ENCODE peak calls at places on chromosomes 5 and 9, in six cellular contexts. Z is AG04449, R is GM20000, B is fibroblast of pulmonary artery, S is BJ, X is transverse colon. C is an unnamed sample.
A peak's percentile ranks its signal among the peaks of the same experiment; 100 is the strongest.

GRCh38 chr5:172902497-172903472 is 56.4 kb upstream of the RPL26L1 start:
- DNase-seq in Z (peak; percentile 99), B (peak; percentile 94), R (no peak), X (peak; percentile 78), S (peak; percentile 97), C (peak; percentile 97)

GRCh38 chr9:112198646-112199045 is 23.5 kb upstream of the SUSD1 start:
- DNase-seq in R (no peak), S (no peak), B (no peak), Z (no peak), X (peak; percentile 29), C (no peak)

GRCh38 chr9:112299514-112299913 is 33.9 kb downstream of the PTBP3 start:
- DNase-seq in Z (no peak), R (no peak), S (no peak), X (no peak), B (peak; percentile 79), C (peak; percentile 43)

GRCh38 chr9:5552301-5552700 is 42.0 kb downstream of the PDCD1LG2 start:
- DNase-seq in X (no peak), R (no peak), Z (no peak), B (no peak), S (no peak), C (peak; percentile 28)

GRCh38 chr5:157828949-157829639 is 29.9 kb downstream of the CLINT1 start:
- DNase-seq in X (no peak), R (peak; percentile 16), B (no peak), S (no peak), Z (no peak), C (no peak)

GRCh38 chr5:313265-313664 is 8.2 kb upstream of the AHRR start:
- DNase-seq in Z (no peak), B (no peak), X (no peak), S (no peak), R (no peak), C (no peak)

GRCh38 chr9:112224401-112225289 is 49.5 kb upstream of the SUSD1 start:
- DNase-seq in S (no peak), Z (no peak), X (no peak), B (peak; percentile 22), R (peak; percentile 10), C (peak; percentile 85)

GRCh38 chr5:103117471-103117991 is 2.4 kb downstream of the GIN1 start:
- DNase-seq in B (no peak), R (no peak), S (no peak), Z (no peak), X (no peak), C (no peak)

GRCh38 chr5:181260720-181261319 is at the start of gene TRIM52:
- DNase-seq in B (peak; percentile 88), R (peak; percentile 92), S (peak; percentile 35), X (peak; percentile 93), Z (peak; percentile 44), C (peak; percentile 82)

GRCh38 chr9:78918976-78919375 is 622.1 kb downstream of the PSAT1 start:
- DNase-seq in X (no peak), R (no peak), S (no peak), B (no peak), Z (no peak), C (no peak)

GRCh38 chr5:2021484-2022176 is 138.9 kb upstream of the IRX4 start:
- DNase-seq in X (no peak), S (no peak), R (no peak), Z (no peak), B (no peak), C (no peak)

GRCh38 chr9:21796768-21797167 is 5.7 kb upstream of the MTAP start:
- DNase-seq in S (no peak), Z (no peak), X (no peak), B (peak; percentile 49), R (no peak), C (no peak)

GRCh38 chr9:17609312-17610005 is 30.6 kb downstream of the SH3GL2 start:
- DNase-seq in S (no peak), R (no peak), Z (no peak), X (no peak), B (no peak), C (no peak)

GRCh38 chr5:158074992-158075769 is 216.2 kb upstream of the CLINT1 start:
- DNase-seq in Z (peak; percentile 19), B (peak; percentile 80), R (peak; percentile 65), S (no peak), X (peak; percentile 57), C (peak; percentile 90)

GRCh38 chr5:63928451-63928850 is 33.8 kb downstream of the HTR1A start:
- DNase-seq in B (no peak), X (no peak), S (no peak), R (no peak), Z (no peak), C (no peak)

GRCh38 chr9:61666849-61667371 is 477.1 kb downstream of the SPATA31A7 start:
- DNase-seq in Z (no peak), R (no peak), X (peak; percentile 2), B (no peak), S (no peak), C (no peak)

GRCh38 chr9:73824671-73825070 is 672.5 kb upstream of the RORB start:
- DNase-seq in Z (no peak), B (no peak), X (no peak), R (no peak), S (no peak), C (no peak)

GRCh38 chr5:1521671-1522600 is 1.8 kb downstream of the LPCAT1 start:
- DNase-seq in S (no peak), R (no peak), B (peak; percentile 70), Z (peak; percentile 24), X (peak; percentile 7), C (peak; percentile 81)

GRCh38 chr5:154309805-154310204 is 119.3 kb downstream of the GALNT10 start:
- DNase-seq in X (no peak), B (peak; percentile 29), S (no peak), Z (no peak), R (no peak), C (peak; percentile 55)

GRCh38 chr9:85142461-85143401 is 473.2 kb downstream of the NTRK2 start:
- DNase-seq in S (no peak), B (peak; percentile 3), Z (no peak), X (peak; percentile 29), R (peak; percentile 46), C (no peak)

GRCh38 chr9:2545881-2546490 is 75.6 kb upstream of the VLDLR start:
- DNase-seq in X (no peak), B (no peak), R (no peak), Z (no peak), S (no peak), C (no peak)

GRCh38 chr9:3936520-3937235 is 363.2 kb downstream of the GLIS3 start:
- DNase-seq in Z (no peak), S (no peak), R (no peak), X (no peak), B (peak; percentile 29), C (no peak)

GRCh38 chr5:148179234-148179824 is 11.0 kb downstream of the SPINK14 start:
- DNase-seq in Z (peak; percentile 5), S (peak; percentile 3), X (no peak), R (peak; percentile 8), B (peak; percentile 82), C (peak; percentile 30)

GRCh38 chr5:2759091-2759490 is 7.6 kb upstream of the IRX2 start:
- DNase-seq in R (no peak), X (no peak), Z (no peak), B (no peak), S (no peak), C (no peak)

GRCh38 chr9:1311462-1312042 is 261.4 kb downstream of the DMRT2 start:
- DNase-seq in X (no peak), B (no peak), R (no peak), S (no peak), Z (no peak), C (no peak)

GRCh38 chr5:129125819-129126218 is 31.3 kb downstream of the ISOC1 start:
- DNase-seq in Z (no peak), R (peak; percentile 30), B (no peak), X (no peak), S (no peak), C (no peak)
- TF ChIP-seq CTCF in Z (no peak), R (no peak), B (peak; percentile 0), X (no peak), S (no peak), C (peak; percentile 15)

GRCh38 chr9:97895695-97896332 is 26.5 kb downstream of the TRMO start:
- DNase-seq in B (no peak), Z (no peak), S (no peak), R (no peak), X (no peak), C (peak; percentile 31)

GRCh38 chr9:97891736-97892135 is 30.6 kb downstream of the TRMO start:
- DNase-seq in X (no peak), S (no peak), B (no peak), R (no peak), Z (no peak), C (no peak)

GRCh38 chr9:97889941-97890557 is 32.3 kb downstream of the TRMO start:
- DNase-seq in Z (no peak), S (no peak), B (no peak), X (peak; percentile 37), R (peak; percentile 67), C (no peak)
- TF ChIP-seq CTCF in Z (peak; percentile 32), S (peak; percentile 63), B (peak; percentile 67), X (peak; percentile 49), R (peak; percentile 78), C (peak; percentile 83)

GRCh38 chr9:29211681-29212589 is 1638.7 kb upstream of the C9orf72 start:
- DNase-seq in X (peak; percentile 22), R (peak; percentile 88), B (peak; percentile 39), S (no peak), Z (no peak), C (no peak)

GRCh38 chr9:29211003-29211584 is 1637.8 kb upstream of the C9orf72 start:
- DNase-seq in S (no peak), R (no peak), B (no peak), Z (no peak), X (no peak), C (no peak)

GRCh38 chr9:29212590-29213373 is 1639.5 kb upstream of the C9orf72 start:
- DNase-seq in R (peak; percentile 41), S (no peak), X (no peak), B (no peak), Z (no peak), C (no peak)

GRCh38 chr9:29209748-29210276 is 1636.5 kb upstream of the C9orf72 start:
- DNase-seq in X (no peak), Z (no peak), B (no peak), S (no peak), R (no peak), C (no peak)

DNA sequence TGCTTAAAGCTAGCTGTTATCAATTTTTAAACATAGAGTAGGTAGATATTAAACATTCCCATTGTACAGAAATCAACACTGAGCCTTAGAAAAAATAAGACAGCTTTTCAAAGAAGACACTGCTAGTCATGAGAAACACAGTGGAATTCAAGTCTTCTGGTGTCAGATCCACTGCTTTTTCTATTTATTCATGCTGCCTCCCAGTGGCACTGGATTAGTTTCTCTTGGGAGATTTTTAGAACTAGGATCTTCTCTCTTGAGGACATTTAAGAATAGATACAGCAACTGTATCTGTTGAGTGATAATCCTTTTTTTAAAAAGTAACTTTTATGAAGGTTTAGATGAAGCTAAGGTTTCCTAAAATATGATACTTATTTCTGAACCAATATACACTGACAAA is 1635.4 kb upstream of the C9orf72 start:
- DNase-seq in X (no peak), R (no peak), S (no peak), Z (no peak), B (no peak), C (no peak)
- TF ChIP-seq CTCF in X (no peak), R (no peak), S (no peak), Z (no peak), B (no peak), C (no peak)

DNA sequence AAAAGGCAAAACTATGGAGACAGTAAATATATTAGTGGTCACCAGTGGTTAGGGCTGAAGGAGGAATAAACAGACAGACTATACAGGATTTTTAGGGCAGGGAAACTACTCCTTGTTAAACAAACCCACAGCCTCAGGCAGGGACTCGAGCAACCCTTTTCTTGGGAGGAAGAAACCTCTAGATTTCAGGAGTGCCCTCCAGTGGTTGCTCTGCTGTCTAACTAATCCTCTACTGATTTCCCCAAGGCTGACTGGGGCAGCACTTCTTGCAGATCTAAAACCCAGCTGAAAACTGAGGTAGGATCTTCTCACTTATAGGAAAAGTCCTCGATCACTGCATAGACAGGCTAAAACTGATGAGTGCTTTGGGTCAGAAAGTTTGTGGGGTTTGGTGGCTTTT is 176.8 kb downstream of the ISOC1 start:
- DNase-seq in Z (no peak), B (peak; percentile 77), S (no peak), X (no peak), R (no peak), C (no peak)
- TF ChIP-seq CTCF in Z (peak; percentile 9), B (peak; percentile 67), S (no peak), X (no peak), R (no peak), C (no peak)